ENCODE peak calls at places on chromosomes 12 and 14, in ten cellular contexts. F is breast epithelium, I is HCT116, J is uterus, H is stomach, L is suprapubic skin, V is body of pancreas, C is IMR-90, D is K562, G is heart left ventricle. W is an unnamed sample.

GRCh38 chr12:13950502-13950901 is 30.9 kb downstream of the GRIN2B start:
- DNase-seq in I (peak; percentile 7), C (no peak), F (no peak), D (no peak), G (no peak), J (no peak), L (no peak), V (no peak), H (no peak), W (no peak)

GRCh38 chr14:58455593-58456265 is 28.2 kb downstream of the KIAA0586 start:
- DNase-seq in G (no peak), D (no peak), H (no peak), J (no peak), V (no peak), I (no peak), L (no peak), F (no peak), C (peak; percentile 24), W (no peak)

GRCh38 chr14:57480044-57480443 is 13.6 kb downstream of the CCDC198 start:
- DNase-seq in G (no peak), F (no peak), I (no peak), J (no peak), L (no peak), H (no peak), C (no peak), D (no peak), V (no peak), W (no peak)

GRCh38 chr14:29650554-29651269 is 276.9 kb downstream of the PRKD1 start:
- DNase-seq in H (no peak), F (no peak), G (no peak), L (no peak), J (no peak), C (no peak), I (no peak), V (peak; percentile 15), D (no peak), W (no peak)

GRCh38 chr12:129941646-129942045 is 37.8 kb upstream of the TMEM132D start:
- DNase-seq in I (no peak), F (no peak), L (no peak), J (no peak), C (no peak), D (no peak), G (no peak), V (no peak), H (no peak), W (no peak)

GRCh38 chr12:83889745-83890144 is 1022.9 kb downstream of the SLC6A15 start:
- DNase-seq in V (no peak), F (no peak), H (no peak), I (no peak), G (no peak), L (no peak), J (no peak), C (no peak), D (no peak), W (no peak)

GRCh38 chr14:103746706-103747105 is 31.1 kb downstream of the ZFYVE21 start:
- DNase-seq in J (no peak), I (no peak), H (no peak), G (no peak), D (no peak), V (no peak), C (peak; percentile 58), F (no peak), L (peak; percentile 70), W (peak; percentile 45)

GRCh38 chr12:113106361-113106760 is 29.2 kb downstream of the RASAL1 start:
- DNase-seq in D (no peak), J (no peak), G (no peak), V (no peak), I (no peak), C (no peak), F (no peak), L (no peak), H (no peak), W (no peak)

GRCh38 chr14:91867316-91867988 is at the start of gene TC2N:
- DNase-seq in J (no peak), V (no peak), C (no peak), F (no peak), H (no peak), D (no peak), I (no peak), G (no peak), L (no peak), W (no peak)

GRCh38 chr14:77139540-77140342 is 1.9 kb downstream of the ZDHHC22 start:
- DNase-seq in H (no peak), V (peak; percentile 24), J (no peak), L (no peak), F (peak; percentile 2), I (peak; percentile 27), D (peak; percentile 69), C (no peak), G (no peak), W (no peak)

GRCh38 chr14:52876311-52876710 is 74.5 kb downstream of the FERMT2 start:
- DNase-seq in F (no peak), L (no peak), V (no peak), D (no peak), G (no peak), C (peak; percentile 77), J (no peak), H (no peak), I (no peak), W (no peak)

GRCh38 chr12:103879048-103879692 is 38.1 kb upstream of the NT5DC3 start:
- DNase-seq in C (no peak), D (no peak), J (no peak), V (no peak), H (no peak), L (no peak), I (no peak), G (no peak), F (no peak), W (no peak)

GRCh38 chr12:52907092-52907810 is 2.4 kb upstream of the KRT8 start:
- DNase-seq in L (no peak), H (peak; percentile 94), F (peak; percentile 95), I (no peak), C (no peak), J (peak; percentile 35), G (no peak), D (peak; percentile 71), V (peak; percentile 91), W (peak; percentile 62)

GRCh38 chr12:91662021-91662420 is 479.4 kb upstream of the DCN start:
- DNase-seq in L (no peak), V (no peak), C (no peak), I (no peak), D (no peak), J (no peak), F (no peak), H (no peak), G (no peak), W (no peak)

GRCh38 chr14:21255385-21256101 is 13.7 kb downstream of the HNRNPC start:
- DNase-seq in V (no peak), H (no peak), I (no peak), F (no peak), J (no peak), C (peak; percentile 37), D (no peak), G (no peak), L (no peak), W (no peak)

GRCh38 chr14:44369401-44370123 is 137.5 kb downstream of the FSCB start:
- DNase-seq in D (no peak), C (no peak), H (no peak), L (no peak), J (no peak), V (no peak), G (no peak), I (no peak), F (no peak), W (no peak)

GRCh38 chr12:32302218-32302826 is 97.0 kb upstream of the FGD4 start:
- DNase-seq in L (no peak), C (no peak), D (peak; percentile 19), I (peak; percentile 45), F (no peak), J (no peak), G (no peak), V (no peak), H (no peak), W (no peak)

GRCh38 chr14:93994919-93995682 is 2.0 kb upstream of the CCDC197 start:
- DNase-seq in V (peak; percentile 63), F (no peak), J (peak; percentile 59), C (peak; percentile 88), H (peak; percentile 38), L (no peak), D (no peak), I (no peak), G (peak; percentile 62), W (peak; percentile 86)

GRCh38 chr14:104547310-104547997 is 32.1 kb upstream of the C14orf180 start:
- DNase-seq in C (no peak), I (no peak), F (peak; percentile 41), J (no peak), V (no peak), G (peak; percentile 3), L (peak; percentile 76), D (no peak), H (no peak), W (no peak)

GRCh38 chr14:79585845-79586244 is 625.5 kb downstream of the DIO2 start:
- DNase-seq in F (no peak), J (no peak), G (no peak), C (peak; percentile 55), V (peak; percentile 10), I (no peak), D (no peak), L (no peak), H (no peak), W (no peak)
- H3K27ac ChIP-seq in F (no peak overlapping the region), J (no peak overlapping the region), G (no peak overlapping the region), C (peak overlapping the region; percentile 8), V (peak overlapping the region; percentile 70), I (no peak overlapping the region), D (no peak overlapping the region), L (no peak overlapping the region), H (no peak overlapping the region), W (no peak overlapping the region)

GRCh38 chr12:48045061-48045846 is 41.0 kb upstream of the COL2A1 start:
- DNase-seq in L (no peak), C (no peak), V (no peak), D (no peak), I (no peak), F (no peak), J (no peak), H (no peak), G (no peak), W (no peak)
- H3K36me3 ChIP-seq in L (peaks cover 60% of the 10 kb centered on the region), C (peaks cover 14% of the 10 kb centered on the region), V (peaks cover 10% of the 10 kb centered on the region), D (peaks cover 77% of the 10 kb centered on the region), I (peaks cover 22% of the 10 kb centered on the region), F (peaks cover 5% of the 10 kb centered on the region), J (no peaks in the 10 kb centered on the region), H (peaks cover 75% of the 10 kb centered on the region), G (peaks cover 74% of the 10 kb centered on the region), W (no peaks in the 10 kb centered on the region)

GRCh38 chr14:65412189-65412846 is at the start of gene FUT8:
- DNase-seq in H (peak; percentile 98), G (peak; percentile 95), F (peak; percentile 94), J (peak; percentile 92), D (peak; percentile 41), V (peak; percentile 98), C (peak; percentile 94), I (peak; percentile 88), L (peak; percentile 95), W (peak; percentile 97)
- TF ChIP-seq POLR2A in H (no peak), G (peak; percentile 83), F (peak; percentile 36), J (peak; percentile 75), D (no peak), V (peak; percentile 91), C (peak; percentile 52), I (peak; percentile 69), L (peak; percentile 10), W (peak; percentile 88)

DNA sequence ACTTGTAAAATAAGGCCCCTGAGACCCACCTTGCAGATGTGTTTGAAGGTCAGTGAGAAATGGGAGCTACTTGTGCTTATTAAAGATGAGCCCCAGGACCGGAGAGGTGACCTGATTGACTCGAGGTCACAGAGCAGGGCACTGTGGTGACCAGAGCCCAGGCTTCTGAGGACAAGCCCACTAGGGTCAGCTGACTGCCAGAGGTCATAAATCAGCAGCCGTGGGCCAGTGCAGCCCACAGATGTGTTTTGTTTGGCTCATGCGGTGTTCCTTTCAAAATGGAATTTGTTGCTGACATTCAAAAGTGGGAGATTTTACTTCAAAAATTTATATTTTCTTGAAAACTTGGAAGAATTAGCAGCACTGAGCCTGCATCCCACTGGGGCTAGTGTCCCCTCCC is 24.5 kb downstream of the JDP2 start:
- DNase-seq in L (no peak), V (no peak), H (no peak), C (no peak), G (no peak), D (no peak), F (no peak), J (no peak), I (no peak), W (peak; percentile 39)
- H3K27ac ChIP-seq in L (peak overlapping the region; percentile 78), V (peak overlapping the region; percentile 87), H (no peak overlapping the region), C (peak overlapping the region; percentile 79), G (peak overlapping the region; percentile 80), D (no peak overlapping the region), F (peak overlapping the region; percentile 94), J (peak overlapping the region; percentile 86), I (no peak overlapping the region), W (peak overlapping the region; percentile 49)

W was measured in adrenal gland.